ENCODE peak calls at places on chromosome 19, in six cellular contexts. One of them, this sample, is unnamed.

GRCh38 chr19:2188708-2189385 is 25.1 kb downstream of the DOT1L start:
- DNase-seq in GM04504: no peak
- DNase-seq in NCI-H510A treated with DMSO at 0.1 percent for 48 hours: no peak
- DNase-seq in thoracic aorta: no peak
- DNase-seq in NCI-H1417: no peak
- DNase-seq in SK-N-SH: no peak
- DNase-seq in this sample: no peak

GRCh38 chr19:14686411-14686810 is 3.4 kb upstream of the ZNF333 start:
- DNase-seq in NCI-H510A treated with DMSO at 0.1 percent for 48 hours: no peak
- DNase-seq in GM04504: no peak
- DNase-seq in NCI-H1417: no peak
- DNase-seq in thoracic aorta: no peak
- DNase-seq in SK-N-SH: no peak
- DNase-seq in this sample: peak; percentile 53

GRCh38 chr19:50980203-50980602 is 3.5 kb downstream of the KLK7 start:
- DNase-seq in NCI-H510A treated with DMSO at 0.1 percent for 48 hours: no peak
- DNase-seq in SK-N-SH: no peak
- DNase-seq in GM04504: no peak
- DNase-seq in NCI-H1417: no peak
- DNase-seq in thoracic aorta: no peak
- DNase-seq in this sample: no peak

GRCh38 chr19:35143231-35143715 is at the start of gene FXYD7:
- DNase-seq in NCI-H510A treated with DMSO at 0.1 percent for 48 hours: no peak
- DNase-seq in SK-N-SH: peak; percentile 66
- DNase-seq in GM04504: no peak
- DNase-seq in thoracic aorta: no peak
- DNase-seq in NCI-H1417: peak; percentile 8
- DNase-seq in this sample: no peak

GRCh38 chr19:2552859-2553258 is 76.9 kb downstream of the GADD45B start:
- DNase-seq in SK-N-SH: no peak
- DNase-seq in NCI-H510A treated with DMSO at 0.1 percent for 48 hours: no peak
- DNase-seq in NCI-H1417: no peak
- DNase-seq in thoracic aorta: no peak
- DNase-seq in GM04504: no peak
- DNase-seq in this sample: peak; percentile 98

GRCh38 chr19:3284759-3285646 is 60.5 kb downstream of the CELF5 start:
- DNase-seq in thoracic aorta: no peak
- DNase-seq in SK-N-SH: peak; percentile 77
- DNase-seq in NCI-H1417: no peak
- DNase-seq in GM04504: no peak
- DNase-seq in NCI-H510A treated with DMSO at 0.1 percent for 48 hours: no peak
- DNase-seq in this sample: peak; percentile 66

GRCh38 chr19:5792224-5792623 is 1.3 kb upstream of the DUS3L start:
- DNase-seq in NCI-H1417: no peak
- DNase-seq in GM04504: no peak
- DNase-seq in SK-N-SH: no peak
- DNase-seq in thoracic aorta: no peak
- DNase-seq in NCI-H510A treated with DMSO at 0.1 percent for 48 hours: no peak
- DNase-seq in this sample: no peak

GRCh38 chr19:5447700-5448311 is 7.4 kb upstream of the ZNRF4 start:
- DNase-seq in NCI-H1417: peak; percentile 28
- DNase-seq in NCI-H510A treated with DMSO at 0.1 percent for 48 hours: no peak
- DNase-seq in GM04504: no peak
- DNase-seq in SK-N-SH: no peak
- DNase-seq in thoracic aorta: no peak
- DNase-seq in this sample: no peak

GRCh38 chr19:32677657-32678056 is 2.0 kb downstream of the RGS9BP start:
- DNase-seq in NCI-H510A treated with DMSO at 0.1 percent for 48 hours: no peak
- DNase-seq in NCI-H1417: no peak
- DNase-seq in GM04504: no peak
- DNase-seq in thoracic aorta: no peak
- DNase-seq in SK-N-SH: no peak
- DNase-seq in this sample: no peak